ENCODE peak calls at places on chromosomes 12 and 14, in seven cellular contexts. Z is PC-3; L is A549; G is fibroblast of mammary gland; X is GM12864; E is CD8-positive, alpha-beta memory T cell; T is GM23248. I is an unnamed sample.

GRCh38 chr14:83975435-83976222 is 1554.3 kb upstream of the FLRT2 start:
- DNase-seq in Z (no peak), L (no peak), G (peak), X (no peak), E (no peak), T (no peak), I (peak)

GRCh38 chr14:80055912-80056801 is 155.1 kb downstream of the DIO2 start:
- DNase-seq in Z (peak), L (peak), G (peak), X (no peak), E (no peak), T (peak), I (peak)

GRCh38 chr14:71228711-71229110 is 321.5 kb downstream of the PCNX1 start:
- DNase-seq in Z (no peak), L (no peak), G (no peak), X (no peak), E (no peak), T (peak), I (peak)

GRCh38 chr14:30771595-30771994 is 102.8 kb upstream of the COCH start:
- DNase-seq in Z (no peak), L (no peak), G (no peak), X (no peak), E (no peak), T (no peak), I (no peak)

GRCh38 chr12:112216223-112216622 is 90.9 kb downstream of the TRAFD1 start:
- DNase-seq in Z (no peak), L (no peak), G (no peak), X (no peak), E (no peak), T (no peak), I (no peak)

GRCh38 chr14:70789361-70789760 is 20.0 kb downstream of the MAP3K9 start:
- DNase-seq in Z (peak), L (no peak), G (peak), X (no peak), E (no peak), T (peak), I (peak)

GRCh38 chr14:50936882-50937281 is 7.4 kb downstream of the PYGL start:
- DNase-seq in Z (no peak), L (no peak), G (no peak), X (no peak), E (no peak), T (no peak), I (no peak)

GRCh38 chr12:65894127-65894526 is 69.8 kb downstream of the HMGA2 start:
- DNase-seq in Z (peak), L (no peak), G (no peak), X (no peak), E (no peak), T (peak), I (no peak)

GRCh38 chr12:22453511-22453910 is 90.8 kb downstream of the C2CD5 start:
- DNase-seq in Z (no peak), L (no peak), G (no peak), X (no peak), E (no peak), T (no peak), I (no peak)

GRCh38 chr14:63689132-63689531 is 38.7 kb downstream of the SGPP1 start:
- DNase-seq in Z (peak), L (no peak), G (no peak), X (no peak), E (no peak), T (no peak), I (no peak)

GRCh38 chr14:101772770-101773169 is 11.3 kb downstream of the PPP2R5C start:
- DNase-seq in Z (peak), L (no peak), G (no peak), X (no peak), E (no peak), T (no peak), I (no peak)

GRCh38 chr12:59182660-59183455 is 262.6 kb upstream of the LRIG3 start:
- DNase-seq in Z (peak), L (no peak), G (no peak), X (no peak), E (no peak), T (peak), I (peak)

GRCh38 chr14:30484976-30485375 is 74.0 kb upstream of the G2E3 start:
- DNase-seq in Z (no peak), L (no peak), G (no peak), X (no peak), E (no peak), T (no peak), I (no peak)

GRCh38 chr12:12008931-12009611 is 61.7 kb upstream of the BCL2L14 start:
- DNase-seq in Z (peak), L (no peak), G (peak), X (peak), E (peak), T (peak), I (peak)

GRCh38 chr14:35594616-35595015 is 60.7 kb downstream of the INSM2 start:
- DNase-seq in Z (no peak), L (no peak), G (no peak), X (no peak), E (no peak), T (no peak), I (peak)

GRCh38 chr12:10169094-10169493 is 2.8 kb downstream of the OLR1 start:
- DNase-seq in Z (peak), L (no peak), G (no peak), X (no peak), E (no peak), T (no peak), I (peak)

GRCh38 chr12:70486588-70486987 is 120.5 kb downstream of the KCNMB4 start:
- DNase-seq in Z (no peak), L (no peak), G (no peak), X (no peak), E (no peak), T (no peak), I (no peak)

GRCh38 chr12:51823875-51824565 is 24.5 kb downstream of the FIGNL2 start:
- DNase-seq in Z (peak), L (peak), G (peak), X (no peak), E (no peak), T (peak), I (peak)

GRCh38 chr12:18872770-18873169 is 134.9 kb downstream of the CAPZA3 start:
- DNase-seq in Z (no peak), L (no peak), G (no peak), X (no peak), E (no peak), T (no peak), I (no peak)

GRCh38 chr14:34297786-34298520 is 164.1 kb downstream of the SPTSSA start:
- DNase-seq in Z (no peak), L (peak), G (no peak), X (no peak), E (no peak), T (no peak), I (no peak)

GRCh38 chr12:85920324-85920947 is 46.3 kb downstream of the NTS start:
- DNase-seq in Z (peak), L (peak), G (peak), X (no peak), E (no peak), T (peak), I (peak)

GRCh38 chr12:31238764-31239387 is 87.1 kb downstream of the SINHCAF start:
- DNase-seq in Z (peak), L (peak), G (peak), X (peak), E (peak), T (peak), I (peak)

GRCh38 chr14:26775765-26776577 is 178.1 kb upstream of the NOVA1 start:
- DNase-seq in Z (peak), L (peak), G (peak), X (no peak), E (no peak), T (peak), I (peak)

GRCh38 chr12:106301611-106302321 is 767 bp upstream of the TCP11L2 start:
- DNase-seq in Z (peak), L (peak), G (peak), X (peak), E (peak), T (peak), I (peak)

GRCh38 chr14:36773558-36773957 is 111.9 kb downstream of the PAX9 start:
- DNase-seq in Z (peak), L (peak), G (peak), X (no peak), E (no peak), T (peak), I (peak)

GRCh38 chr12:12510141-12510540 is 52.5 kb downstream of the DUSP16 start:
- DNase-seq in Z (peak), L (no peak), G (peak), X (no peak), E (no peak), T (peak), I (peak)

GRCh38 chr14:26448181-26448855 is 149.5 kb downstream of the NOVA1 start:
- DNase-seq in Z (no peak), L (no peak), G (no peak), X (no peak), E (no peak), T (no peak), I (no peak)

GRCh38 chr12:18492372-18493025 is 231.2 kb downstream of the PIK3C2G start:
- DNase-seq in Z (peak), L (no peak), G (peak), X (no peak), E (no peak), T (peak), I (peak)

GRCh38 chr12:113317122-113317521 is 17.8 kb downstream of the SLC8B1 start:
- DNase-seq in Z (no peak), L (no peak), G (no peak), X (no peak), E (no peak), T (no peak), I (no peak)

GRCh38 chr12:4283512-4284255 is 10.1 kb downstream of the CCND2 start:
- DNase-seq in Z (no peak), L (no peak), G (no peak), X (no peak), E (no peak), T (no peak), I (no peak)

GRCh38 chr12:118608770-118609344 is 232.5 kb downstream of the SUDS3 start:
- DNase-seq in Z (no peak), L (no peak), G (no peak), X (no peak), E (no peak), T (no peak), I (no peak)

DNA sequence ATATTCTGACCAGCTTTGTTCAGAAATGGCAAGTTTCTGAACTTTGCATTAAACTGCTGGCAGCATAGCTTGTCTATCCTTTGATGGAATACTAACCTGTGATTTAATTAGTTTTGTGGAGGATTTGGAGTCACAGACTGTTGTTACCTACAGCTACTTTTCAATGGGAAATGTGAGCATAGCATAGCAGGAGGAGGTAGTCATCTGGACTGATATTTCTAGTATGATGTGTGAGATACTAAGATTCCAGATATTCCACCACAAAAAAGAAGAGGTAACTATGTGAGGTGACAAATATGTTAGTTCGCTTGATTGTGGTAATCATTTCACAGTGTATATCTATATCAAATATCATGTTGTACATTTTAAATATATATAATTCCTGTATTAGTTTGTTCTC is 833.0 kb downstream of the SLC6A15 start:
- DNase-seq in Z (peak), L (no peak), G (no peak), X (no peak), E (no peak), T (peak), I (peak)
- H3K4me3 ChIP-seq in Z (no peak), L (no peak), G (no peak), X (no peak), E (no peak), T (peak), I (no peak)

GRCh38 chr14:103418508-103418818 is 33.2 kb downstream of the MARK3 start:
- DNase-seq in Z (no peak), L (no peak), G (peak), X (no peak), E (no peak), T (peak), I (peak)

GRCh38 chr14:103416916-103417315 is 31.7 kb downstream of the MARK3 start:
- DNase-seq in Z (no peak), L (no peak), G (no peak), X (no peak), E (no peak), T (no peak), I (no peak)
- H3K4me3 ChIP-seq in Z (no peak), L (no peak), G (no peak), X (no peak), E (no peak), T (peak), I (no peak)

DNA sequence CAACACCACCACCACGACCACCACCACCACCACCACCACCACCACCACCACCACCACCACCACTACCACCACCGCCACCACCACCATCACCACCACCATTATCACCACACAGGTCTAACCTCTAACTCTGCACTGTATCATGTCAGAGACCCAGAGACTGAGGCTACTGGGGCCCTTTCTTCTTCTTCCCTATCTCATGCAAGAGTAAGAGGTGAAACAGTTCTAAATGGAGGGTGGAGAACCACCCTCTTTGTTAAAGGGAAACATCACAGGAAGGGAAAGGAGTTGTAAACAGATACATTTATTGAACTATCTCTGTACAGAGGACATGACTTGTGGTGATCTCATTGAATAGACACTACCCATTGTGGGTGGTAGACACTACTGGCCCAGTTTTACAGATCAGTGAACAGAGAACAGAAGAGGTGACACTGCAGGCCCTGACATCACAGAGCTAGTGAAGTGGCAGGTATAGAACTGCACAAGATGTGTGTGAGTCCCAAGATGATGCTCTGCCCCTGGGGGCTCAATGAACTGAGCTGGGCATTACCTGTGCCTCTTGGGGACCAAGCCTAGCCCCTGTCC is 91.6 kb downstream of the FOXN3 start:
- DNase-seq in Z (no peak), L (no peak), G (no peak), X (no peak), E (no peak), T (no peak), I (no peak)
- H3K4me3 ChIP-seq in Z (no peak), L (no peak), G (no peak), X (no peak), E (no peak), T (no peak), I (no peak)

GRCh38 chr12:64583395-64584172 is 26.7 kb upstream of the RASSF3 start:
- DNase-seq in Z (no peak), L (no peak), G (peak), X (no peak), E (no peak), T (peak), I (peak)
- H3K4me3 ChIP-seq in Z (no peak), L (no peak), G (no peak), X (no peak), E (peak), T (peak), I (no peak)

GRCh38 chr14:72590577-72590976 is 303.3 kb downstream of the DPF3 start:
- DNase-seq in Z (no peak), L (no peak), G (no peak), X (no peak), E (peak), T (no peak), I (no peak)
- H3K4me3 ChIP-seq in Z (no peak), L (no peak), G (no peak), X (no peak), E (no peak), T (no peak), I (no peak)

GRCh38 chr12:132494294-132495164 is 4.6 kb downstream of the FBRSL1 start:
- DNase-seq in Z (peak), L (no peak), G (no peak), X (no peak), E (no peak), T (no peak), I (no peak)

GRCh38 chr12:132495629-132496207 is 5.8 kb downstream of the FBRSL1 start:
- DNase-seq in Z (no peak), L (no peak), G (no peak), X (no peak), E (no peak), T (no peak), I (no peak)

GRCh38 chr12:132496270-132496669 is 6.3 kb downstream of the FBRSL1 start:
- DNase-seq in Z (no peak), L (no peak), G (no peak), X (no peak), E (no peak), T (no peak), I (no peak)

GRCh38 chr12:132493482-132494178 is 3.7 kb downstream of the FBRSL1 start:
- DNase-seq in Z (no peak), L (no peak), G (no peak), X (no peak), E (no peak), T (no peak), I (no peak)

DNA sequence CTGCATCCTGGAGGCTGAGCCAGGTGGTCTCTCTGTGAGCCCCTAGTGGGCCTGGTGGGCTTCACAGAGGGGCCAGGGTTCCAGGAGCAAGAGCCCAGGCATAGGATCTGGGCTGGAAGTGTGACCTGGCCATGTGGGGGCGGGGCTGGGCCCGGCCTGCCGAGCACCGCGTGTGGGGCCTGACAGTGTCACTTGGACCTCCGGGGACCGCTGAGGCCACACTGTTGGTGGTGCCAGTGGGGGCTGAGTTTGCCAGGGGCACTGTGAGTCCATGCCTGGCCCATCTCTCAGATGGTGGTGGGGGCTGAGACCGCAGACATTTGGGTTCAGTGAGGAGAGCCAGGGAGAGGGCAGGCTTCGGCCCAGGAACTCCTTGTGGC is 5.2 kb downstream of the FBRSL1 start:
- DNase-seq in Z (no peak), L (no peak), G (no peak), X (no peak), E (no peak), T (no peak), I (no peak)
- H3K4me3 ChIP-seq in Z (no peak), L (no peak), G (no peak), X (no peak), E (no peak), T (no peak), I (no peak)

DNA sequence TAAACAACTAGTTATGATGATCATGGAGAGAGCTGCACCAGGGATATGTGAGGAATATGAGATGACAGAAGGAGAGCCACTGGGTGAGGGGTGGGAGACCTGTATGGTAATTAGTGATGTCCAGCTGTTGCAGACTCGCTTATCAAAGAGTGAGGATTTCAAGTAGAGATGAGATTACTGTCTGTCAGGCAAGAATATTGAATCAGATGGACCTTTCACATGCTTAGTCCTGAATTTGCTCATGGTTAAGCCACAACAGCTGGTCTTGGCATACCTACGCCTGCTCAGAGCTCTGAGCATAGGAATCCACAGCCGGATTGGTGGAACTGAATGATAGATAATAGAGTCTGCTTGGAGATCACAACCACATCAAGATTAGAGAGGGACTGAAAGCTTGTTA is 115.2 kb upstream of the ARHGAP5 start:
- DNase-seq in Z (no peak), L (no peak), G (no peak), X (no peak), E (no peak), T (no peak), I (no peak)
- H3K4me3 ChIP-seq in Z (no peak), L (no peak), G (no peak), X (no peak), E (no peak), T (no peak), I (no peak)

GRCh38 chr12:124941170-124941527 is 26.7 kb upstream of the UBC start:
- DNase-seq in Z (no peak), L (no peak), G (no peak), X (no peak), E (no peak), T (no peak), I (no peak)
- H3K4me3 ChIP-seq in Z (peak), L (peak), G (peak), X (peak), E (peak), T (peak), I (peak)

I was measured in choroid plexus epithelial cell.